ENCODE peak calls at places on chromosomes 3 and 15, in four cellular contexts. G is KBM-7, A is NCI-H1092, W is AG09319. H is an unnamed sample.

GRCh38 chr15:75044258-75044878 is 21.0 kb downstream of the PPCDC start:
- DNase-seq in G (no peak), A (no peak), W (no peak), H (no peak)

GRCh38 chr3:42263354-42264346 is 2.3 kb downstream of the CCK start:
- DNase-seq in G (no peak), A (peak), W (no peak), H (no peak)

GRCh38 chr3:135263331-135263730 is 468.3 kb downstream of the EPHB1 start:
- DNase-seq in G (no peak), A (no peak), W (no peak), H (no peak)

GRCh38 chr15:39497759-39498565 is 82.9 kb upstream of the THBS1 start:
- DNase-seq in G (no peak), A (no peak), W (no peak), H (no peak)

GRCh38 chr15:70111203-70112017 is 13.7 kb upstream of the TLE3 start:
- DNase-seq in G (peak), A (peak), W (peak), H (peak)

GRCh38 chr3:27629381-27629780 is 92.7 kb downstream of the EOMES start:
- DNase-seq in G (no peak), A (no peak), W (no peak), H (no peak)

GRCh38 chr3:48125026-48125704 is 63.1 kb downstream of the CDC25A start:
- DNase-seq in G (no peak), A (no peak), W (peak), H (peak)

GRCh38 chr15:67907175-67907723 is 67.4 kb upstream of the RNU6-1 start:
- DNase-seq in G (no peak), A (no peak), W (no peak), H (no peak)

GRCh38 chr3:188179006-188179966 is 25.3 kb downstream of the LPP start:
- DNase-seq in G (no peak), A (peak), W (peak), H (no peak)

GRCh38 chr15:29872716-29873115 is 50.4 kb upstream of the TJP1 start:
- DNase-seq in G (no peak), A (no peak), W (no peak), H (no peak)

GRCh38 chr3:197478746-197479668 is 76.8 kb downstream of the BDH1 start:
- DNase-seq in G (no peak), A (no peak), W (no peak), H (no peak)

GRCh38 chr3:38723569-38724391 is 74.3 kb upstream of the SCN5A start:
- DNase-seq in G (peak), A (peak), W (no peak), H (no peak)

GRCh38 chr3:86988235-86988634 is 2.7 kb downstream of the VGLL3 start:
- DNase-seq in G (no peak), A (no peak), W (peak), H (peak)

GRCh38 chr3:33877187-33877586 is 78.8 kb downstream of the PDCD6IP start:
- DNase-seq in G (no peak), A (no peak), W (no peak), H (no peak)

GRCh38 chr3:168974628-168975403 is 688.7 kb downstream of the MECOM start:
- DNase-seq in G (no peak), A (peak), W (no peak), H (no peak)

GRCh38 chr3:15439476-15439875 is 12.1 kb downstream of the EAF1 start:
- DNase-seq in G (no peak), A (no peak), W (no peak), H (no peak)

GRCh38 chr3:162702768-162703385 is 1206.3 kb downstream of the OTOL1 start:
- DNase-seq in G (no peak), A (no peak), W (no peak), H (no peak)

GRCh38 chr3:128879125-128879969 is at the start of gene ACAD9:
- DNase-seq in G (peak), A (peak), W (peak), H (peak)

GRCh38 chr3:99246010-99246654 is 344.6 kb upstream of the DCBLD2 start:
- DNase-seq in G (no peak), A (no peak), W (no peak), H (no peak)

GRCh38 chr3:150699068-150699635 is 4.6 kb downstream of the ERICH6 start:
- DNase-seq in G (peak), A (no peak), W (no peak), H (no peak)

GRCh38 chr15:83436513-83437158 is 10.5 kb upstream of the SH3GL3 start:
- DNase-seq in G (peak), A (no peak), W (no peak), H (peak)

GRCh38 chr3:128442070-128442469 is 24.6 kb downstream of the DNAJB8 start:
- DNase-seq in G (no peak), A (no peak), W (no peak), H (no peak)

GRCh38 chr3:72683068-72683467 is 165.2 kb downstream of the SHQ1 start:
- DNase-seq in G (no peak), A (peak), W (no peak), H (no peak)

GRCh38 chr3:171044828-171045793 is 18.6 kb upstream of the SLC2A2 start:
- DNase-seq in G (no peak), A (no peak), W (peak), H (peak)

GRCh38 chr3:72458365-72458764 is 389.9 kb downstream of the SHQ1 start:
- DNase-seq in G (no peak), A (no peak), W (no peak), H (no peak)

GRCh38 chr15:71379893-71380292 is 264.6 kb downstream of the THSD4 start:
- DNase-seq in G (no peak), A (no peak), W (no peak), H (no peak)

GRCh38 chr3:193940526-193940925 is 195.4 kb upstream of the HES1 start:
- DNase-seq in G (no peak), A (no peak), W (no peak), H (no peak)

GRCh38 chr3:159045279-159045678 is 243.4 kb downstream of the MFSD1 start:
- DNase-seq in G (no peak), A (peak), W (no peak), H (no peak)

GRCh38 chr3:37671000-37671483 is 190.6 kb upstream of the CTDSPL start:
- DNase-seq in G (no peak), A (no peak), W (peak), H (peak)

GRCh38 chr3:62622553-62623174 is 249.3 kb upstream of the FEZF2 start:
- DNase-seq in G (peak), A (no peak), W (peak), H (peak)

GRCh38 chr15:71054286-71054952 is 60.9 kb upstream of the THSD4 start:
- DNase-seq in G (no peak), A (no peak), W (no peak), H (no peak)

H was measured in fibroblast of the conjunctiva.